ENCODE peak calls at places on chromosomes 7 and 10, in four cellular contexts. U is K562, C is HepG2, H is GM12878. E is an unnamed sample.

GRCh38 chr7:13803134-13803533 is 186.3 kb downstream of the ETV1 start:
- DNase-seq in C (no peak), U (no peak), H (no peak), E (no peak)

GRCh38 chr10:44864637-44865288 is 46.4 kb upstream of the TMEM72 start:
- DNase-seq in C (peak; percentile 57), H (peak; percentile 20), U (peak; percentile 93), E (peak; percentile 95)

GRCh38 chr7:95886501-95887090 is 114.2 kb downstream of the DYNC1I1 start:
- DNase-seq in H (no peak), C (peak; percentile 35), U (no peak), E (no peak)

GRCh38 chr10:7411671-7412481 is 1.0 kb upstream of the SFMBT2 start:
- DNase-seq in C (no peak), U (no peak), H (no peak), E (peak; percentile 36)

GRCh38 chr7:95469850-95470249 is 15.9 kb upstream of the ASB4 start:
- DNase-seq in C (peak; percentile 66), U (no peak), H (no peak), E (no peak)

GRCh38 chr10:87619705-87620104 is 40.0 kb upstream of the PAPSS2 start:
- DNase-seq in H (no peak), C (peak; percentile 46), U (no peak), E (no peak)

GRCh38 chr10:122551450-122551849 is 9.1 kb upstream of the DMBT1 start:
- DNase-seq in C (peak; percentile 36), U (no peak), H (no peak), E (no peak)

GRCh38 chr10:12509016-12509793 is 159.9 kb downstream of the CAMK1D start:
- DNase-seq in H (peak; percentile 21), C (no peak), U (no peak), E (no peak)

GRCh38 chr10:46106410-46107255 is 60.6 kb upstream of the MSMB start:
- DNase-seq in U (peak; percentile 70), H (no peak), C (peak; percentile 73), E (peak; percentile 75)

GRCh38 chr7:27868117-27868516 is 128.2 kb downstream of the TAX1BP1 start:
- DNase-seq in U (no peak), C (no peak), H (no peak), E (no peak)

GRCh38 chr7:140649566-140650205 is 9.1 kb upstream of the DENND2A start:
- DNase-seq in H (no peak), U (no peak), C (no peak), E (no peak)

GRCh38 chr7:22469371-22470143 is 30.4 kb downstream of the STEAP1B start:
- DNase-seq in U (no peak), C (no peak), H (no peak), E (no peak)

GRCh38 chr7:49635800-49636199 is 137.6 kb upstream of the VWC2 start:
- DNase-seq in H (no peak), C (no peak), U (no peak), E (no peak)

GRCh38 chr7:30347226-30348082 is 63.1 kb downstream of the ZNRF2 start:
- DNase-seq in U (no peak), C (no peak), H (no peak), E (no peak)

GRCh38 chr10:34649385-34649784 is 165.7 kb downstream of the PARD3 start:
- DNase-seq in H (no peak), C (no peak), U (no peak), E (no peak)

GRCh38 chr7:158976849-158977593 is 120.7 kb downstream of the DYNC2I1 start:
- DNase-seq in U (peak; percentile 92), H (peak; percentile 71), C (peak; percentile 76), E (peak; percentile 94)

GRCh38 chr10:71036279-71036535 is 147.8 kb upstream of the PCBD1 start:
- DNase-seq in H (no peak), C (no peak), U (no peak), E (no peak)

GRCh38 chr7:79968249-79968648 is 166.4 kb upstream of the GNAI1 start:
- DNase-seq in U (no peak), H (no peak), C (no peak), E (no peak)

GRCh38 chr10:125661942-125662515 is 20.9 kb downstream of the TEX36 start:
- DNase-seq in C (no peak), H (no peak), U (peak; percentile 52), E (no peak)

GRCh38 chr10:123560301-123561144 is 105.6 kb upstream of the GPR26 start:
- DNase-seq in U (no peak), H (no peak), C (no peak), E (no peak)

GRCh38 chr7:22597845-22598244 is 97.9 kb upstream of the STEAP1B start:
- DNase-seq in C (no peak), H (no peak), U (no peak), E (no peak)

GRCh38 chr7:57205000-57205399 is 72.8 kb upstream of the ZNF479 start:
- DNase-seq in C (no peak), U (no peak), H (no peak), E (no peak)
- TF ChIP-seq ATF3 in C (no peak), U (no peak), H (no peak), E (no peak)

GRCh38 chr7:37234334-37234733 is 214.3 kb downstream of the ELMO1 start:
- DNase-seq in H (no peak), C (no peak), U (no peak), E (no peak)

GRCh38 chr7:37231613-37232012 is 217.1 kb downstream of the ELMO1 start:
- DNase-seq in C (no peak), H (no peak), U (no peak), E (no peak)

GRCh38 chr7:37234928-37235327 is 213.7 kb downstream of the ELMO1 start:
- DNase-seq in H (no peak), C (peak; percentile 6), U (no peak), E (no peak)

GRCh38 chr7:37229381-37229780 is 219.3 kb downstream of the ELMO1 start:
- DNase-seq in U (no peak), H (no peak), C (no peak), E (no peak)

GRCh38 chr7:37230221-37230620 is 218.4 kb downstream of the ELMO1 start:
- DNase-seq in U (peak; percentile 7), H (no peak), C (no peak), E (no peak)
- TF ChIP-seq ESRRA in U (no peak), H (no peak), C (no peak), E (no peak)

DNA sequence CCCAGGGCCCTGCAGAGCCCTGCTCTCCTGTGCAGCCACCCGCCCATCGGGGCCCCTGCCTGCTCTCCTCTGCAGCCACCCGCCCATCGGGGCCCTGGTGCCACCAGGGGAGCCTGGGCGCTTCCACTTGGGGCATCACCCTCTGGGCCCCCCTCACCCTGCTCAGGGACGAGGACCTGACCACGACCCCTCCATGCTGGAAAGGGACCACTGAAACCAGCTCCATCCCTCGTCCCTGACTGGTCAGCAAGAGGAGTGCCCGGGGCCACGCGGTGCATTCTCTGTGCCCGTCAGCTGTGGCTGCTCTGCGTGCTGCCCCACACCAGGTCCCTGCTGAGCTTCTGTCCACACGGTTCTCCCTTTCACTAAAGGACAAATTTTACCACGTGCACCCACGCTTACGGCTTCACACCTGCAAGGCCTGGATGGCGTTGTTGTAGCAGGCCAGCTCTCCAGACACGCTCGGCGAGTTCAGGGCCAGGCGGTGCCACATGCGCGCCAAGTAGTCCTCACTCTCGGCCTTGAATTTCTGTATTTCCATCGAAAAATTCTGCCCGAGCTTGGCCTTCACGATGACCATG is 57.6 kb downstream of the CFAP46 start:
- DNase-seq in C (no peak), H (no peak), U (no peak), E (peak; percentile 7)
- TF ChIP-seq ATF3 in C (no peak), H (no peak), U (no peak), E (no peak)

GRCh38 chr10:78331391-78331922 is 297.8 kb downstream of the RPS24 start:
- DNase-seq in U (no peak), C (no peak), H (no peak), E (no peak)
- TF ChIP-seq ESRRA in U (no peak), C (no peak), H (no peak), E (no peak)

GRCh38 chr10:93438796-93439253 is 43.3 kb downstream of the MYOF start:
- DNase-seq in H (no peak), U (no peak), C (no peak), E (peak; percentile 71)

GRCh38 chr10:93437946-93438795 is 44.0 kb downstream of the MYOF start:
- DNase-seq in U (no peak), C (no peak), H (no peak), E (no peak)

GRCh38 chr10:93436577-93436976 is 45.6 kb downstream of the MYOF start:
- DNase-seq in C (no peak), H (no peak), U (no peak), E (no peak)

GRCh38 chr10:93435621-93436385 is 46.3 kb downstream of the MYOF start:
- DNase-seq in C (peak; percentile 35), U (no peak), H (no peak), E (no peak)

GRCh38 chr10:93437000-93437945 is 44.9 kb downstream of the MYOF start:
- DNase-seq in H (no peak), U (no peak), C (peak; percentile 71), E (peak; percentile 43)
- TF ChIP-seq ATF3 in H (no peak), U (no peak), C (peak; percentile 27), E (no peak)

DNA sequence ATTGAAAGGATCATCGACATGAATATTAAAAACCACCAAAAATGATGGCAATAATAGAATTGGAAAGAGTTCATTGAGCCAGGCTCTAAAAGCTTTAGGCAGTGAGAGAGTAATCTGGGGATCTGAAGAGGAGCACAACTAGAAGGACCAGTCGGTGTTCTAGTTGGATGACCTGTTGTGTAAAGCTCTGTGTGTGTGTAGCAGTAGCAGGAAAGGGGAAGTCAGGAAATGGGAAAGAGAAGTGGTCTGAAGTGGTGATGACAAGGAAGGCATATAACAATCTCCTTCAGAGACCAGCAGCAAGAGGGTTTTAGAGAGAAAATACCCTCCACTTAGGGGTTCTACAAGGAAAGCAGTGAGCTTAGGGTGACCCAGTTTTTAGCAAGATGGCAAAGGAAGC is 539.2 kb downstream of the HTR7 start:
- DNase-seq in H (no peak), U (no peak), C (no peak), E (no peak)
- TF ChIP-seq ESRRA in H (no peak), U (no peak), C (no peak), E (no peak)